ENCODE peak calls at places on chromosomes 4 and X, in seven cellular contexts. One of them, this sample, is unnamed.

GRCh38 chrX:53194308-53194707 is 30.7 kb downstream of the KDM5C start:
- DNase-seq in Jurkat, Clone E6-1: no peak
- DNase-seq in OCI-LY7: no peak
- DNase-seq in HT1080: no peak
- DNase-seq in AG08395: no peak
- DNase-seq in stimulated activated naive CD8-positive, alpha-beta T cell treated with anti-CD3 and anti-CD28 coated beads, Interleukin-15, Interleukin-2, amounts not matched to agents 100 U/mL and 50 U/mL, for 24 hours: no peak
- DNase-seq in lower leg skin: no peak
- DNase-seq in this sample: no peak

GRCh38 chrX:39613997-39614679 is 483.6 kb downstream of the BCOR start:
- DNase-seq in Jurkat, Clone E6-1: no peak
- DNase-seq in OCI-LY7: no peak
- DNase-seq in HT1080: no peak
- DNase-seq in AG08395: no peak
- DNase-seq in stimulated activated naive CD8-positive, alpha-beta T cell treated with anti-CD3 and anti-CD28 coated beads, Interleukin-15, Interleukin-2, amounts not matched to agents 100 U/mL and 50 U/mL, for 24 hours: peak; percentile 74
- DNase-seq in lower leg skin: no peak
- DNase-seq in this sample: no peak

GRCh38 chrX:137234651-137235402 is 201.0 kb upstream of the GPR101 start:
- DNase-seq in Jurkat, Clone E6-1: peak; percentile 85
- DNase-seq in OCI-LY7: no peak
- DNase-seq in HT1080: no peak
- DNase-seq in AG08395: no peak
- DNase-seq in stimulated activated naive CD8-positive, alpha-beta T cell treated with anti-CD3 and anti-CD28 coated beads, Interleukin-15, Interleukin-2, amounts not matched to agents 100 U/mL and 50 U/mL, for 24 hours: no peak
- DNase-seq in lower leg skin: no peak
- DNase-seq in this sample: no peak

GRCh38 chr4:17117746-17118145 is 219.3 kb upstream of the LDB2 start:
- DNase-seq in Jurkat, Clone E6-1: no peak
- DNase-seq in OCI-LY7: no peak
- DNase-seq in HT1080: no peak
- DNase-seq in AG08395: no peak
- DNase-seq in stimulated activated naive CD8-positive, alpha-beta T cell treated with anti-CD3 and anti-CD28 coated beads, Interleukin-15, Interleukin-2, amounts not matched to agents 100 U/mL and 50 U/mL, for 24 hours: no peak
- DNase-seq in lower leg skin: no peak
- DNase-seq in this sample: no peak

GRCh38 chr4:10706236-10706635 is 21.7 kb upstream of the CLNK start:
- DNase-seq in Jurkat, Clone E6-1: no peak
- DNase-seq in OCI-LY7: no peak
- DNase-seq in HT1080: peak; percentile 44
- DNase-seq in AG08395: no peak
- DNase-seq in stimulated activated naive CD8-positive, alpha-beta T cell treated with anti-CD3 and anti-CD28 coated beads, Interleukin-15, Interleukin-2, amounts not matched to agents 100 U/mL and 50 U/mL, for 24 hours: no peak
- DNase-seq in lower leg skin: no peak
- DNase-seq in this sample: peak; percentile 48

GRCh38 chr4:68216501-68216900 is 29.0 kb downstream of the TMPRSS11B start:
- DNase-seq in Jurkat, Clone E6-1: no peak
- DNase-seq in OCI-LY7: no peak
- DNase-seq in HT1080: no peak
- DNase-seq in AG08395: no peak
- DNase-seq in stimulated activated naive CD8-positive, alpha-beta T cell treated with anti-CD3 and anti-CD28 coated beads, Interleukin-15, Interleukin-2, amounts not matched to agents 100 U/mL and 50 U/mL, for 24 hours: no peak
- DNase-seq in lower leg skin: no peak
- DNase-seq in this sample: no peak

GRCh38 chr4:151530783-151531182 is 121.8 kb downstream of the FHIP1A start:
- DNase-seq in Jurkat, Clone E6-1: no peak
- DNase-seq in OCI-LY7: peak; percentile 5
- DNase-seq in HT1080: no peak
- DNase-seq in AG08395: no peak
- DNase-seq in stimulated activated naive CD8-positive, alpha-beta T cell treated with anti-CD3 and anti-CD28 coated beads, Interleukin-15, Interleukin-2, amounts not matched to agents 100 U/mL and 50 U/mL, for 24 hours: no peak
- DNase-seq in lower leg skin: no peak
- DNase-seq in this sample: no peak

GRCh38 chrX:110284159-110284558 is 33.7 kb downstream of the AMMECR1 start:
- DNase-seq in Jurkat, Clone E6-1: no peak
- DNase-seq in OCI-LY7: no peak
- DNase-seq in HT1080: peak; percentile 84
- DNase-seq in AG08395: peak; percentile 67
- DNase-seq in stimulated activated naive CD8-positive, alpha-beta T cell treated with anti-CD3 and anti-CD28 coated beads, Interleukin-15, Interleukin-2, amounts not matched to agents 100 U/mL and 50 U/mL, for 24 hours: no peak
- DNase-seq in lower leg skin: no peak
- DNase-seq in this sample: peak; percentile 58

GRCh38 chr4:68951806-68952585 is 392 bp upstream of the UGT2A3 start:
- DNase-seq in Jurkat, Clone E6-1: no peak
- DNase-seq in OCI-LY7: no peak
- DNase-seq in HT1080: no peak
- DNase-seq in AG08395: no peak
- DNase-seq in stimulated activated naive CD8-positive, alpha-beta T cell treated with anti-CD3 and anti-CD28 coated beads, Interleukin-15, Interleukin-2, amounts not matched to agents 100 U/mL and 50 U/mL, for 24 hours: no peak
- DNase-seq in lower leg skin: no peak
- DNase-seq in this sample: no peak

GRCh38 chrX:74178536-74178935 is 125.4 kb upstream of the ZCCHC13 start:
- DNase-seq in Jurkat, Clone E6-1: no peak
- DNase-seq in OCI-LY7: no peak
- DNase-seq in HT1080: no peak
- DNase-seq in AG08395: no peak
- DNase-seq in stimulated activated naive CD8-positive, alpha-beta T cell treated with anti-CD3 and anti-CD28 coated beads, Interleukin-15, Interleukin-2, amounts not matched to agents 100 U/mL and 50 U/mL, for 24 hours: no peak
- DNase-seq in lower leg skin: no peak
- DNase-seq in this sample: no peak

GRCh38 chrX:97119474-97120109 is 235.9 kb downstream of the RPA4 start:
- DNase-seq in Jurkat, Clone E6-1: no peak
- DNase-seq in OCI-LY7: no peak
- DNase-seq in HT1080: no peak
- DNase-seq in AG08395: no peak
- DNase-seq in stimulated activated naive CD8-positive, alpha-beta T cell treated with anti-CD3 and anti-CD28 coated beads, Interleukin-15, Interleukin-2, amounts not matched to agents 100 U/mL and 50 U/mL, for 24 hours: no peak
- DNase-seq in lower leg skin: no peak
- DNase-seq in this sample: no peak

GRCh38 chr4:52911684-52912294 is 49.7 kb downstream of the RASL11B start:
- DNase-seq in Jurkat, Clone E6-1: peak; percentile 74
- DNase-seq in OCI-LY7: peak; percentile 80
- DNase-seq in HT1080: peak; percentile 70
- DNase-seq in AG08395: peak; percentile 49
- DNase-seq in stimulated activated naive CD8-positive, alpha-beta T cell treated with anti-CD3 and anti-CD28 coated beads, Interleukin-15, Interleukin-2, amounts not matched to agents 100 U/mL and 50 U/mL, for 24 hours: peak; percentile 83
- DNase-seq in lower leg skin: peak; percentile 58
- DNase-seq in this sample: no peak

GRCh38 chr4:105560488-105560887 is 8.1 kb downstream of the ARHGEF38 start:
- DNase-seq in Jurkat, Clone E6-1: no peak
- DNase-seq in OCI-LY7: no peak
- DNase-seq in HT1080: peak; percentile 47
- DNase-seq in AG08395: no peak
- DNase-seq in stimulated activated naive CD8-positive, alpha-beta T cell treated with anti-CD3 and anti-CD28 coated beads, Interleukin-15, Interleukin-2, amounts not matched to agents 100 U/mL and 50 U/mL, for 24 hours: no peak
- DNase-seq in lower leg skin: no peak
- DNase-seq in this sample: no peak

GRCh38 chr4:148007303-148007702 is 275.4 kb downstream of the ARHGAP10 start:
- DNase-seq in Jurkat, Clone E6-1: no peak
- DNase-seq in OCI-LY7: no peak
- DNase-seq in HT1080: peak; percentile 99
- DNase-seq in AG08395: peak; percentile 90
- DNase-seq in stimulated activated naive CD8-positive, alpha-beta T cell treated with anti-CD3 and anti-CD28 coated beads, Interleukin-15, Interleukin-2, amounts not matched to agents 100 U/mL and 50 U/mL, for 24 hours: no peak
- DNase-seq in lower leg skin: no peak
- DNase-seq in this sample: peak; percentile 90

GRCh38 chr4:176198316-176198903 is 3.0 kb upstream of the SPATA4 start:
- DNase-seq in Jurkat, Clone E6-1: no peak
- DNase-seq in OCI-LY7: no peak
- DNase-seq in HT1080: no peak
- DNase-seq in AG08395: no peak
- DNase-seq in stimulated activated naive CD8-positive, alpha-beta T cell treated with anti-CD3 and anti-CD28 coated beads, Interleukin-15, Interleukin-2, amounts not matched to agents 100 U/mL and 50 U/mL, for 24 hours: no peak
- DNase-seq in lower leg skin: no peak
- DNase-seq in this sample: no peak

GRCh38 chrX:24672701-24673190 is 21.0 kb upstream of the POLA1 start:
- DNase-seq in Jurkat, Clone E6-1: no peak
- DNase-seq in OCI-LY7: no peak
- DNase-seq in HT1080: no peak
- DNase-seq in AG08395: no peak
- DNase-seq in stimulated activated naive CD8-positive, alpha-beta T cell treated with anti-CD3 and anti-CD28 coated beads, Interleukin-15, Interleukin-2, amounts not matched to agents 100 U/mL and 50 U/mL, for 24 hours: no peak
- DNase-seq in lower leg skin: no peak
- DNase-seq in this sample: no peak

GRCh38 chr4:33302298-33302697 is 2582.1 kb downstream of the PCDH7 start:
- DNase-seq in Jurkat, Clone E6-1: no peak
- DNase-seq in OCI-LY7: no peak
- DNase-seq in HT1080: peak; percentile 28
- DNase-seq in AG08395: no peak
- DNase-seq in stimulated activated naive CD8-positive, alpha-beta T cell treated with anti-CD3 and anti-CD28 coated beads, Interleukin-15, Interleukin-2, amounts not matched to agents 100 U/mL and 50 U/mL, for 24 hours: no peak
- DNase-seq in lower leg skin: no peak
- DNase-seq in this sample: no peak

GRCh38 chr4:40427138-40427537 is 92.0 kb downstream of the CHRNA9 start:
- DNase-seq in Jurkat, Clone E6-1: no peak
- DNase-seq in OCI-LY7: no peak
- DNase-seq in HT1080: no peak
- DNase-seq in AG08395: no peak
- DNase-seq in stimulated activated naive CD8-positive, alpha-beta T cell treated with anti-CD3 and anti-CD28 coated beads, Interleukin-15, Interleukin-2, amounts not matched to agents 100 U/mL and 50 U/mL, for 24 hours: no peak
- DNase-seq in lower leg skin: no peak
- DNase-seq in this sample: no peak

GRCh38 chr4:184280104-184280503 is 62.4 kb upstream of the ENPP6 start:
- DNase-seq in Jurkat, Clone E6-1: no peak
- DNase-seq in OCI-LY7: no peak
- DNase-seq in HT1080: no peak
- DNase-seq in AG08395: no peak
- DNase-seq in stimulated activated naive CD8-positive, alpha-beta T cell treated with anti-CD3 and anti-CD28 coated beads, Interleukin-15, Interleukin-2, amounts not matched to agents 100 U/mL and 50 U/mL, for 24 hours: no peak
- DNase-seq in lower leg skin: no peak
- DNase-seq in this sample: no peak

GRCh38 chr4:19239565-19239964 is 1012.1 kb upstream of the SLIT2 start:
- DNase-seq in Jurkat, Clone E6-1: no peak
- DNase-seq in OCI-LY7: no peak
- DNase-seq in HT1080: peak; percentile 82
- DNase-seq in AG08395: no peak
- DNase-seq in stimulated activated naive CD8-positive, alpha-beta T cell treated with anti-CD3 and anti-CD28 coated beads, Interleukin-15, Interleukin-2, amounts not matched to agents 100 U/mL and 50 U/mL, for 24 hours: no peak
- DNase-seq in lower leg skin: no peak
- DNase-seq in this sample: peak; percentile 38

GRCh38 chrX:120761810-120762209 is 113.9 kb downstream of the CT47B1 start:
- DNase-seq in Jurkat, Clone E6-1: no peak
- DNase-seq in OCI-LY7: no peak
- DNase-seq in HT1080: no peak
- DNase-seq in AG08395: peak; percentile 55
- DNase-seq in stimulated activated naive CD8-positive, alpha-beta T cell treated with anti-CD3 and anti-CD28 coated beads, Interleukin-15, Interleukin-2, amounts not matched to agents 100 U/mL and 50 U/mL, for 24 hours: no peak
- DNase-seq in lower leg skin: peak; percentile 12
- DNase-seq in this sample: peak; percentile 87

This sample was measured in foreskin fibroblast.